ENCODE peak calls at places on chromosomes 11 and 22, in four cellular contexts. One of them, this sample, is unnamed.

GRCh38 chr11:74366576-74366975 is 31.7 kb downstream of the PGM2L1 start:
- DNase-seq in HepG2: no peak
- DNase-seq in GM12878: no peak
- DNase-seq in HEK293T: no peak
- DNase-seq in this sample: no peak

GRCh38 chr11:126459691-126460404 is 104.4 kb downstream of the ST3GAL4 start:
- DNase-seq in HEK293T: no peak
- DNase-seq in GM12878: no peak
- DNase-seq in HepG2: no peak
- DNase-seq in this sample: no peak

GRCh38 chr11:3109434-3109833 is 52.2 kb upstream of the CARS1 start:
- DNase-seq in GM12878: no peak
- DNase-seq in HEK293T: no peak
- DNase-seq in HepG2: no peak
- DNase-seq in this sample: no peak

GRCh38 chr11:70951139-70951804 is 301.1 kb downstream of the SHANK2 start:
- DNase-seq in GM12878: no peak
- DNase-seq in HEK293T: no peak
- DNase-seq in HepG2: no peak
- DNase-seq in this sample: no peak

GRCh38 chr11:126140932-126141291 is 70.5 kb downstream of the RPUSD4 start:
- DNase-seq in HepG2: no peak
- DNase-seq in GM12878: no peak
- DNase-seq in HEK293T: no peak
- DNase-seq in this sample: no peak

GRCh38 chr11:108112059-108112458 is 9.3 kb upstream of the ACAT1 start:
- DNase-seq in HepG2: no peak
- DNase-seq in HEK293T: no peak
- DNase-seq in GM12878: no peak
- DNase-seq in this sample: no peak

GRCh38 chr22:41123151-41123550 is 30.8 kb downstream of the EP300 start:
- DNase-seq in GM12878: no peak
- DNase-seq in HepG2: no peak
- DNase-seq in HEK293T: no peak
- DNase-seq in this sample: no peak

GRCh38 chr11:129790131-129790530 is 25.5 kb upstream of the TMEM45B start:
- DNase-seq in GM12878: no peak
- DNase-seq in HepG2: no peak
- DNase-seq in HEK293T: no peak
- DNase-seq in this sample: no peak

GRCh38 chr11:110522456-110522855 is 92.7 kb downstream of the FDX1 start:
- DNase-seq in HepG2: no peak
- DNase-seq in HEK293T: no peak
- DNase-seq in GM12878: no peak
- DNase-seq in this sample: peak; percentile 3

GRCh38 chr11:122784325-122785155 is 53.8 kb upstream of the CRTAM start:
- DNase-seq in HEK293T: no peak
- DNase-seq in GM12878: no peak
- DNase-seq in HepG2: no peak
- DNase-seq in this sample: no peak
- TF ChIP-seq SP1 in HEK293T: no peak
- TF ChIP-seq SP1 in GM12878: no peak
- TF ChIP-seq SP1 in HepG2: no peak
- TF ChIP-seq SP1 in this sample: no peak

DNA sequence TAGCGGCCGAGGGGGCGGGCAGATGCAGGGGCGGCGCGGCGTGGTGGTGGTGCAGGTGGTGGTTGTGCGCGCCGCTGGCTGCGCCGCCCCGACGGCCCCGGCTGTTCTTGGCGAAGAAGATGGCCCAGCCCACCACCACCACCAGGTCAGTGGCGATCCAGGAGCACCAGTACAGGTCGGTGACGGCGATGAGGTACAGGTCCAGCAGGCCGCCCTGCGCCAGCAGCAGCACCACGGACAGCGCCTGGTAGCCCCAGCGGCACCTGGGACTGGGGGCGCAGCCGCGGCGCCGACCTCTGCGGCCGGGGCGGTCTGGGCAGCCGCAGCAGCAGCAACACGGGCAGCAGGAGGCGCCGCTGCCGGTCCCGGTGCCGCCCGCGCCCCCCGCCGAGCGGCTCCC is 879 bp downstream of the TMEM121B start:
- DNase-seq in GM12878: no peak
- DNase-seq in HepG2: no peak
- DNase-seq in HEK293T: peak; percentile 67
- DNase-seq in this sample: peak; percentile 85
- TF ChIP-seq BHLHE40 in GM12878: no peak
- TF ChIP-seq BHLHE40 in HepG2: no peak
- TF ChIP-seq BHLHE40 in HEK293T: no peak
- TF ChIP-seq BHLHE40 in this sample: no peak

GRCh38 chr11:67999201-67999629 is 4.7 kb downstream of the UNC93B1 start:
- DNase-seq in HEK293T: no peak
- DNase-seq in GM12878: no peak
- DNase-seq in HepG2: no peak
- DNase-seq in this sample: no peak
- TF ChIP-seq SP1 in HEK293T: no peak
- TF ChIP-seq SP1 in GM12878: no peak
- TF ChIP-seq SP1 in HepG2: no peak
- TF ChIP-seq SP1 in this sample: no peak

GRCh38 chr11:111739299-111739698 is 26.9 kb downstream of the PPP2R1B start:
- DNase-seq in HEK293T: no peak
- DNase-seq in HepG2: no peak
- DNase-seq in GM12878: no peak
- DNase-seq in this sample: no peak

GRCh38 chr11:111745719-111746504 is 20.3 kb downstream of the PPP2R1B start:
- DNase-seq in HEK293T: no peak
- DNase-seq in GM12878: no peak
- DNase-seq in HepG2: no peak
- DNase-seq in this sample: no peak

GRCh38 chr11:111737877-111738205 is 28.3 kb downstream of the PPP2R1B start:
- DNase-seq in HepG2: no peak
- DNase-seq in HEK293T: no peak
- DNase-seq in GM12878: no peak
- DNase-seq in this sample: no peak

GRCh38 chr11:111748035-111748804 is 18.0 kb downstream of the PPP2R1B start:
- DNase-seq in HEK293T: no peak
- DNase-seq in HepG2: no peak
- DNase-seq in GM12878: no peak
- DNase-seq in this sample: no peak

DNA sequence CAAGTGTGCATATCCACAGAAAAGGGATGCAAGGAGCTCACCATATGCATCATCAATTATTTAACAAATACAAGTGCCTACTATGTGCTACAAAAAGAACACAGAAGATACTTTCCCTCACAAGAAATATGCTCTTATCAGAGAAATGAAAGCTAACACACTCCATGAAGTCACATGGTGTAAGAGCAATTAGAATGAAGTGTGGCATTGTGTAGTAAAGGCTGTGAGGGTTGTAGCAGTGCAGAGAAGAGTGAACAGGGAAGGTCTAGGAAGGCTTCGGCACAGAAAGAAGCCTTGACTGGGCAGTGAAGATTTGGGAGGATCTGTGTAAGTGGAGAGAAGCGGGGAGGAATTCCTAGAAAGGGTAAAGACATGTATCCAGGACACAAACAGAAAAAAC is 22.5 kb downstream of the PPP2R1B start:
- DNase-seq in HEK293T: no peak
- DNase-seq in HepG2: no peak
- DNase-seq in GM12878: no peak
- DNase-seq in this sample: no peak
- TF ChIP-seq BHLHE40 in HEK293T: no peak
- TF ChIP-seq BHLHE40 in HepG2: no peak
- TF ChIP-seq BHLHE40 in GM12878: no peak
- TF ChIP-seq BHLHE40 in this sample: no peak

DNA sequence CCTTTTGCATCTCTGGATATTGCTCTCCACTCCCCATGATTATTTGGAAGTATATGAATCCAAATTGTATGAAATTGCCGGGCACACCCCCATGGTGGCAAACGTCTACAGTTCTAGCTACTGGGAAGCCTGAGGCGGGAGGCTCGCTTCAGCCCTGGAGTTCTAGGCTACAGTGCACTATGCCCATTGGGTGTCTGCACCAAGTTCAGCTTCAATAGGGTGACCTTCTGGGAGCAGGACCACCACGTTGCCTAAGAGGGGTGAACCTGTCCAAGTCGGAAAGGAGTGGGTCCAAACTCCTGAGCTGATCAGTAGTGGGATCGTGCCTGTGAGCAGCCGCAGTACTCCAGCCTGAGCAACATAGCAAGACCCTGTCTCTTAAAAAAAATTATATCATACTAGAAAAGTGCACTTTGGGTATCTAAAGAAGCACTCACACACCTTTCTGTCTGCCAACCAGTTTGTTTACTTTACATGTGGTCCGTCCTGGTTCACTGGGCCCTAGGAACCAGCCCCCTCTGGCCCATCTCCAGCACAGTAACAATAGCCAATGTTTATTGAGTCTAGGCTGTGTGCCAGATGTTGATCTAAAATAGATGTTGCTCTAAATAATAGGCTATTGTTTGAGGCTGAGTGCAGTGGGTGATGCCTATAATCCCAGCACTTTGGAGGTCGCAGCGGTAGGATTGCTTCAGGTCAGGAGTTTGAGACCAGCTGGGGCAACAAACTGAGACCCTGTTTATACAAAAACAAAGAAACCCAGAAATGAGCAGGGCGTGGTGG is 16.4 kb upstream of the KAT5 start:
- DNase-seq in HEK293T: no peak
- DNase-seq in HepG2: peak; percentile 77
- DNase-seq in GM12878: no peak
- DNase-seq in this sample: peak; percentile 2
- TF ChIP-seq SP1 in HEK293T: no peak
- TF ChIP-seq SP1 in HepG2: no peak
- TF ChIP-seq SP1 in GM12878: no peak
- TF ChIP-seq SP1 in this sample: no peak

GRCh38 chr22:50528682-50529415 is 963 bp downstream of the TYMP start:
- DNase-seq in HepG2: no peak
- DNase-seq in HEK293T: no peak
- DNase-seq in GM12878: no peak
- DNase-seq in this sample: no peak
- TF ChIP-seq BHLHE40 in HepG2: no peak
- TF ChIP-seq BHLHE40 in HEK293T: no peak
- TF ChIP-seq BHLHE40 in GM12878: no peak
- TF ChIP-seq BHLHE40 in this sample: no peak

DNA sequence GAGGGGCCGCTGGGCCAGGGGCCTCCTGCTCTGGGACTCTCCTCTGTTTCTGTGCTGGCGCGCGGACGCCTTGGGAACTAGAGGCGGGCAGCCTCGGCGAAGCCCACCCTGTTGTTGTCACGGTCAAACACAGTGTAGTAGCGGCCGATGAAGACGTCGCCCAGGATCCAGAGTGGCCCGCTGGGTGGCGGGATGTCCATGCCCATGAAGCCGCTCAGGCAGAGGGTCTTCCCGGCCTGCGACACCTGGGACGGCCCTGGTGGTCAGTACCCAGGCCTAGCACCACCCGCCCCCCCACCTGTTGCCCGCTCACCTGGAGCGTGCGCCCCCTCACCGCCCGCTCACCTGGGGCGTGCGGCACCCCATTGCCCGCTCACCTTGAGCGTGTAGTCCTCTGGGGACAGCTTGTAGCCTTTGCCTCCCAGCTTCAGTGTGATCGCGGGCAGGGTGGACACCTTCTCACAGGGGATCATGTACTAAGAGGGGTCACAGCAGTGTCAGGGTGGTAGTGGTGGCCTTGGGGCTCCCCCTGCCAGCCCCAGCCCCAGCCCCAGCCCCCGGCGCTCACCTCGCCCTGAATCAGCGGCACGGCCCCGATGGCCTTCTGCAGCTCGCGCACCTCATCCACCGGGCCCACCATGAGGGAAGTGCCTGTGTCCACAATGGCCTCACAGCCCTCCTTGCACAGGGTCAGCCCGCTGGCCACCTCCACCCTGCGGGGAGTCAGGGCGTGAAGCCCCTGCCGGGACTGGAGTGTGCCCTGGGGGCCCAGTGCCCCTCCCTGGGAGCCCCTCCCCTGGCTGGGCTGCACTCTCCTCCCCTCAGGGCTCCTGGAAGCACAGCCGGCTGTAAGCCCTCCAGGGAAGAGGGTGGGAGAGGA is 3.3 kb upstream of the IFITM10 start:
- DNase-seq in HEK293T: no peak
- DNase-seq in HepG2: no peak
- DNase-seq in GM12878: no peak
- DNase-seq in this sample: no peak
- TF ChIP-seq SP1 in HEK293T: no peak
- TF ChIP-seq SP1 in HepG2: no peak
- TF ChIP-seq SP1 in GM12878: no peak
- TF ChIP-seq SP1 in this sample: no peak

GRCh38 chr11:8714622-8715225 is 32.1 kb downstream of the RPL27A start:
- DNase-seq in HEK293T: no peak
- DNase-seq in GM12878: no peak
- DNase-seq in HepG2: no peak
- DNase-seq in this sample: no peak

GRCh38 chr11:8717876-8718753 is 35.5 kb downstream of the RPL27A start:
- DNase-seq in GM12878: no peak
- DNase-seq in HepG2: peak; percentile 83
- DNase-seq in HEK293T: no peak
- DNase-seq in this sample: no peak

GRCh38 chr11:8717544-8717875 is 34.9 kb downstream of the RPL27A start:
- DNase-seq in HepG2: no peak
- DNase-seq in GM12878: no peak
- DNase-seq in HEK293T: no peak
- DNase-seq in this sample: no peak

GRCh38 chr11:8713760-8714159 is 31.2 kb downstream of the RPL27A start:
- DNase-seq in HepG2: peak; percentile 51
- DNase-seq in GM12878: no peak
- DNase-seq in HEK293T: no peak
- DNase-seq in this sample: no peak

DNA sequence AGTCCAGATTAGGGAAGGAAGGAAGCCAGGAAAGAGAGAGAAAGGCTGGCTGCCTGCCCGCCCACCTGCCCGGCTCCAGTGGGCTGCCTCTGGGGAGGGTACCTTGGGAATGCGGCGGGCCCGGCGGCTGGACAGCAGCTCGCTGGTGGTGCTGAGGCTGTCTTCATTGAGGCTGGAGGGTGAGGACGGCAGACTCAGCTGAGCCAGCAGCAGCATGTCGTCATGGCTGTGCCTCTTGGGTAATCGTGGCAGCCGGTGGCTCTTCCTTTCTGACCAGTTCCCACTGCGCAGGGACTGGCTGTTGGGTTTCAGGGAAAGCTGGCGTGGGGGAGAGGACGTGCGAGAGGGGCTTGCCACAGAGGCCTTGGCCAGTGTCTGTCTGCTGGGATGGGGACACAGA is 32.9 kb downstream of the RPL27A start:
- DNase-seq in HepG2: no peak
- DNase-seq in GM12878: no peak
- DNase-seq in HEK293T: no peak
- DNase-seq in this sample: no peak
- TF ChIP-seq BHLHE40 in HepG2: no peak
- TF ChIP-seq BHLHE40 in GM12878: no peak
- TF ChIP-seq BHLHE40 in HEK293T: no peak
- TF ChIP-seq BHLHE40 in this sample: no peak

This sample was measured in K562.